ENCODE peak calls at places on chromosomes 6 and 20, in five cellular contexts. T is H7, H is RWPE1, Q is foreskin fibroblast, M is HepG2. K is an unnamed sample.

GRCh38 chr20:40565681-40566040 is 123.4 kb downstream of the MAFB start:
- DNase-seq in T (peak), H (peak), Q (no peak), M (no peak), K (no peak)

GRCh38 chr6:69699655-69700054 is 97.2 kb downstream of the LMBRD1 start:
- DNase-seq in T (no peak), H (no peak), Q (no peak), M (no peak), K (no peak)

GRCh38 chr6:96727144-96727543 is 110.1 kb downstream of the GPR63 start:
- DNase-seq in T (no peak), H (no peak), Q (no peak), M (no peak), K (no peak)

GRCh38 chr6:15404700-15404980 is 158.8 kb downstream of the JARID2 start:
- DNase-seq in T (no peak), H (no peak), Q (peak), M (no peak), K (no peak)

GRCh38 chr6:166940643-166941068 is 15.7 kb downstream of the RNASET2 start:
- DNase-seq in T (no peak), H (peak), Q (peak), M (no peak), K (peak)

GRCh38 chr6:41967312-41968287 is 26.0 kb upstream of the CCND3 start:
- DNase-seq in T (no peak), H (peak), Q (peak), M (no peak), K (no peak)

GRCh38 chr6:145028144-145028818 is 707.0 kb downstream of the EPM2A start:
- DNase-seq in T (peak), H (peak), Q (peak), M (peak), K (no peak)

GRCh38 chr6:36124881-36125280 is 5.4 kb upstream of the MAPK13 start:
- DNase-seq in T (peak), H (no peak), Q (no peak), M (no peak), K (no peak)

GRCh38 chr6:157946865-157947532 is 34.7 kb upstream of the SYNJ2 start:
- DNase-seq in T (peak), H (no peak), Q (peak), M (peak), K (no peak)

GRCh38 chr20:25089662-25090061 is 7.7 kb upstream of the VSX1 start:
- DNase-seq in T (no peak), H (no peak), Q (no peak), M (no peak), K (no peak)

GRCh38 chr6:143176090-143177021 is 115.7 kb downstream of the AIG1 start:
- DNase-seq in T (no peak), H (peak), Q (peak), M (no peak), K (peak)

GRCh38 chr20:62799036-62799435 is 2.8 kb downstream of the MRGBP start:
- DNase-seq in T (no peak), H (no peak), Q (no peak), M (no peak), K (no peak)

GRCh38 chr6:122730775-122731386 is 48.6 kb upstream of the FABP7 start:
- DNase-seq in T (no peak), H (peak), Q (peak), M (peak), K (no peak)

GRCh38 chr6:100228437-100229424 is 234.7 kb upstream of the MCHR2 start:
- DNase-seq in T (peak), H (peak), Q (peak), M (peak), K (peak)

GRCh38 chr20:51335329-51335841 is 207.1 kb downstream of the NFATC2 start:
- DNase-seq in T (no peak), H (peak), Q (peak), M (no peak), K (peak)

GRCh38 chr6:157859775-157860504 is 36.9 kb downstream of the SNX9 start:
- DNase-seq in T (no peak), H (no peak), Q (no peak), M (peak), K (no peak)

GRCh38 chr20:11712611-11713160 is 205.0 kb upstream of the BTBD3 start:
- DNase-seq in T (no peak), H (no peak), Q (no peak), M (no peak), K (no peak)

GRCh38 chr20:1528811-1529210 is 28.7 kb downstream of the SIRPD start:
- DNase-seq in T (no peak), H (peak), Q (peak), M (no peak), K (no peak)

GRCh38 chr20:11686900-11687543 is 230.7 kb upstream of the BTBD3 start:
- DNase-seq in T (peak), H (no peak), Q (peak), M (no peak), K (peak)

GRCh38 chr20:63693975-63694595 is 2.4 kb upstream of the TNFRSF6B start:
- DNase-seq in T (peak), H (no peak), Q (no peak), M (no peak), K (no peak)

GRCh38 chr6:89404512-89404911 is 7.6 kb downstream of the RRAGD start:
- DNase-seq in T (no peak), H (no peak), Q (no peak), M (no peak), K (no peak)

GRCh38 chr6:159378361-159378760 is 209.2 kb downstream of the FNDC1 start:
- DNase-seq in T (no peak), H (no peak), Q (no peak), M (no peak), K (no peak)

GRCh38 chr6:113293106-113293505 is 564.0 kb upstream of the MARCKS start:
- DNase-seq in T (no peak), H (no peak), Q (no peak), M (no peak), K (no peak)

GRCh38 chr20:33443006-33443511 is 504 bp downstream of the SNTA1 start:
- DNase-seq in T (no peak), H (no peak), Q (no peak), M (no peak), K (no peak)

GRCh38 chr6:7463785-7464184 is 74.2 kb downstream of the RIOK1 start:
- DNase-seq in T (peak), H (peak), Q (peak), M (peak), K (no peak)

GRCh38 chr6:3755637-3756515 is 4.4 kb upstream of the PXDC1 start:
- DNase-seq in T (peak), H (no peak), Q (peak), M (no peak), K (no peak)

GRCh38 chr6:54916858-54917257 is 70.3 kb downstream of the FAM83B start:
- DNase-seq in T (no peak), H (peak), Q (peak), M (no peak), K (peak)

GRCh38 chr6:28206527-28207243 is 18.4 kb upstream of the ZSCAN9 start:
- DNase-seq in T (peak), H (no peak), Q (peak), M (no peak), K (no peak)

GRCh38 chr6:124076336-124077048 is 272.8 kb downstream of the NKAIN2 start:
- DNase-seq in T (no peak), H (no peak), Q (peak), M (no peak), K (no peak)

GRCh38 chr20:483791-484644 is 21.7 kb upstream of the TBC1D20 start:
- DNase-seq in T (no peak), H (no peak), Q (no peak), M (no peak), K (no peak)

GRCh38 chr20:50601511-50602431 is 89.6 kb downstream of the RIPOR3 start:
- DNase-seq in T (peak), H (no peak), Q (no peak), M (no peak), K (no peak)

GRCh38 chr6:36443951-36444428 is 1.2 kb downstream of the KCTD20 start:
- DNase-seq in T (peak), H (peak), Q (peak), M (peak), K (no peak)

GRCh38 chr20:51022803-51023616 is at the start of gene KCNG1:
- DNase-seq in T (peak), H (peak), Q (peak), M (no peak), K (peak)

K was measured in AG08396.